ENCODE peak calls at places on chromosomes 16 and 17, in five cellular contexts. R is WTC11, J is fibroblast of lung, I is GM10248, F is fibroblast of the aortic adventitia. W is an unnamed sample.

GRCh38 chr16:27317738-27318398 is 4.1 kb downstream of the IL4R start:
- DNase-seq in F (peak; percentile 31), R (no peak), I (no peak), J (no peak), W (no peak)

GRCh38 chr17:56096026-56096807 is 57.1 kb upstream of the ANKFN1 start:
- DNase-seq in F (no peak), I (no peak), J (peak; percentile 67), R (no peak), W (no peak)

GRCh38 chr16:78647019-78647418 is 547.6 kb downstream of the WWOX start:
- DNase-seq in R (no peak), J (no peak), I (no peak), F (no peak), W (no peak)

GRCh38 chr17:66682293-66682692 is 152.6 kb upstream of the CACNG5 start:
- DNase-seq in F (peak; percentile 22), R (no peak), J (no peak), I (no peak), W (no peak)

GRCh38 chr16:82612263-82612662 is 14.5 kb upstream of the CDH13 start:
- DNase-seq in I (no peak), J (no peak), R (no peak), F (no peak), W (no peak)

GRCh38 chr17:65154770-65155589 is 17.8 kb downstream of the RGS9 start:
- DNase-seq in I (peak; percentile 74), J (peak; percentile 26), R (no peak), F (peak; percentile 16), W (peak; percentile 67)

GRCh38 chr17:69466905-69467630 is 52.6 kb downstream of the MAP2K6 start:
- DNase-seq in R (no peak), I (no peak), J (peak; percentile 78), F (no peak), W (peak; percentile 77)

GRCh38 chr17:45672301-45672700 is 111.8 kb upstream of the CRHR1 start:
- DNase-seq in F (no peak), R (peak; percentile 19), J (no peak), I (no peak), W (no peak)

GRCh38 chr16:55534773-55535172 is 25.9 kb downstream of the LPCAT2 start:
- DNase-seq in J (no peak), R (no peak), F (peak; percentile 45), I (no peak), W (no peak)

GRCh38 chr17:34665803-34666763 is 86.7 kb downstream of the TMEM132E start:
- DNase-seq in R (peak; percentile 56), F (no peak), I (no peak), J (no peak), W (no peak)

GRCh38 chr17:44308865-44309264 is 464 bp downstream of the RUNDC3A start:
- DNase-seq in R (no peak), F (no peak), I (no peak), J (no peak), W (no peak)

GRCh38 chr16:1466968-1467521 is 7.8 kb downstream of the CLCN7 start:
- DNase-seq in I (no peak), F (no peak), R (no peak), J (no peak), W (no peak)

GRCh38 chr16:525520-526180 is 1.9 kb upstream of the CAPN15 start:
- DNase-seq in R (no peak), I (peak; percentile 67), J (peak; percentile 91), F (peak; percentile 77), W (peak; percentile 91)

GRCh38 chr17:2709173-2709661 is 2.3 kb downstream of the CLUH start:
- DNase-seq in F (peak; percentile 32), I (peak; percentile 65), R (no peak), J (no peak), W (no peak)

GRCh38 chr16:18834873-18835272 is 33.5 kb upstream of the ARL6IP1 start:
- DNase-seq in F (no peak), R (no peak), J (no peak), I (no peak), W (no peak)

GRCh38 chr17:82246365-82247174 is 17.7 kb downstream of the SLC16A3 start:
- DNase-seq in F (peak; percentile 60), J (peak; percentile 75), I (no peak), R (no peak), W (no peak)

GRCh38 chr16:4591191-4591590 is 23.5 kb downstream of the UBALD1 start:
- DNase-seq in J (no peak), R (no peak), I (no peak), F (no peak), W (no peak)

GRCh38 chr17:15261063-15261817 is 3.9 kb downstream of the PMP22 start:
- DNase-seq in I (no peak), J (peak; percentile 63), R (peak; percentile 64), F (peak; percentile 63), W (no peak)

GRCh38 chr17:81685108-81685507 is 1.3 kb downstream of the HGS start:
- DNase-seq in J (peak; percentile 76), R (no peak), I (no peak), F (peak; percentile 41), W (no peak)

DNA sequence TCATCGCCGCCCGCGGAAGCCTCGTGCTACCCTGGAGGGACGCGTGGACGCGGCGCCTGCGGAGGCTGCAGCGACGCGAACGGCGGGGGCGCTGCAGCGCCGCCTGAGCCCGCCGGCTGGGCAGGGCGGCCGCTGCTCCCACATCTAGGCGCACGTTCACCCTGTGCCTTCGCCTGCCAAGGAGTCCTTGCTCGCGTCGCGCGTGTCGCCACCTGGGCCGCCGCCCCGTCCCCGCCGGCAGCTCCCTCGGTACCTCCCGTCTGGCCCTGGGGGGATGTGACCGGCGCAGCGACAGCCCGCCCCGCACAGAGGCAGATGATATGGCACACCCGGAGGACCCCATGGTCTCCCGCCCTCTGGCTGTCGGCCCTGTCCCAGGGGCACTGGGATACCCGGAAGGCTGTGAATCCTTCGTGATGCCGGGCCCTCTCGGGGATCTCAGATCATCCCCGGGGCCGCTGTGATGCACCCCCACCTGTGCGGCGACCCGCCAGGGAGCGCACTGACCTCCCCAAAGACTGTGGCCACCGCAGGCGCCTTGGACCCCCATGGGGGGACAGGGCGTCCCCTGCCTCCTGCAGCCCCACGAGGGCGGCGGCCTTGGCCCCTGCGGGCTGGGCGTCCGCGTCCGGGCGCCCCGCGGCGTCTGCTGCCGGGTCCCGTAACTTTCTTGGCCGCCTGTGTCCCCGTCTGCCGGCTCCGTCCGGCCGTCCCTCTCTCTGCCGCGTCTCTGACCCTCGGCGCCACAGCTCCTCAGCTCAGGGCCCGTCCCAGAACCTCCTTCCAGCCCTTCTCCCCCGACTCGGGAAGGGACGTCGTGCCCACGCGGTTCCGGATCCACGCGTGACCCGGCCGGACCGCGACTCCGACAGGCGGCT is 689 bp upstream of the TBC1D24 start:
- DNase-seq in R (peak; percentile 42), F (no peak), I (peak; percentile 77), J (peak; percentile 39), W (no peak)
- TF ChIP-seq CTCF in R (no peak), F (no peak), I (peak; percentile 65), J (no peak), W (peak; percentile 28)

GRCh38 chr17:49703557-49704277 is 4.0 kb downstream of the SLC35B1 start:
- DNase-seq in I (no peak), F (peak; percentile 52), J (peak; percentile 31), R (peak; percentile 25), W (peak; percentile 46)
- TF ChIP-seq CTCF in I (peak; percentile 69), F (peak; percentile 32), J (peak; percentile 43), R (no peak), W (peak; percentile 82)

GRCh38 chr16:89293276-89294143 is 76.0 kb downstream of the ZNF778 start:
- DNase-seq in I (no peak), R (peak; percentile 70), F (no peak), J (no peak), W (no peak)
- TF ChIP-seq CTCF in I (no peak), R (no peak), F (peak; percentile 11), J (peak; percentile 20), W (no peak)

DNA sequence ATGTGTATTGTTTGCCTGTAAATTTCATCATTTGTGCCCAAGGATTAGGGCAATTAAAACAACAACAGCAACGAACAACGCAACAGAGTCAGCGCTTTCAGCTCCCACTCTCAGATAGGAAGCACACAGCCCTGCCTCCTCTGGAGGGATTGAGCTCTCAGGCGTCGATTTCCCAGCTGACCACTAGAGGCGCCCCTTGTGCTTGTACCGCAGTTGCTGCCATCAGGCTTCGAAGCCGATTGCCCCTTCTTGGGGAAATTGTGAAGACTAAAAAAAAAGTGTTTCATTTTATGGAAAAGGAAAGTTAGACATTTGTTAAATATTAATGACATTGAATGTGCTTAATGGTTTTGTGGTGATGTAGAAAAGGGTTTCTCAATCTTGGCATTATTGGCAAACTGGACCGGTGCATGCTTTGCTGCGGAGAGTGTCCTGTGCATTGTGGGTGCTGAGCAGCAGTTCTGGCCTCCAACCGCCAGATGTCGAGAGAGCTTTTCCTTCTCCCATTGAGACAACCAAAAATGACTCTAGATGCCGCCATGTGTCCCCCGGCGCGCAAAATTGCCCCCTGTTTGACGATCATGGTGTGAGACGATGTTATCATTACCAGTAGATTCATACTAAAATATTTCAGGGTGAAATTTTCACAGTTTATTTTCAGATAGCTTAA is 650.4 kb upstream of the RBFOX1 start:
- DNase-seq in F (no peak), I (no peak), J (no peak), R (peak; percentile 32), W (no peak)
- TF ChIP-seq CTCF in F (peak; percentile 15), I (peak; percentile 49), J (peak; percentile 23), R (peak; percentile 24), W (peak; percentile 78)

GRCh38 chr16:67294927-67295326 is 15.6 kb downstream of the PLEKHG4 start:
- DNase-seq in I (no peak), R (no peak), J (peak; percentile 53), F (peak; percentile 86), W (no peak)
- TF ChIP-seq CTCF in I (no peak), R (no peak), J (no peak), F (peak; percentile 47), W (no peak)

GRCh38 chr16:65038125-65038524 is 83.7 kb downstream of the CDH11 start:
- DNase-seq in F (no peak), R (no peak), J (no peak), I (no peak), W (no peak)
- TF ChIP-seq CTCF in F (no peak), R (no peak), J (no peak), I (no peak), W (no peak)

W was measured in epithelial cell of proximal tubule.